ENCODE peak calls at places on chromosomes 11 and 22, in five cellular contexts. F is GM12864, U is MG63, Q is HepG2, Y is MM.1S. A is an unnamed sample.

GRCh38 chr22:17891427-17892167 is 117.3 kb upstream of the BID start:
- DNase-seq in F (no peak), U (no peak), Q (peak), Y (no peak), A (no peak)

GRCh38 chr22:28951969-28952521 is 68.7 kb downstream of the ZNRF3 start:
- DNase-seq in F (no peak), U (peak), Q (peak), Y (no peak), A (no peak)

GRCh38 chr11:61791737-61792309 is 576 bp downstream of the TMEM258 start:
- DNase-seq in F (no peak), U (peak), Q (peak), Y (peak), A (peak)

GRCh38 chr11:58676563-58677135 is 54.2 kb downstream of the CNTF start:
- DNase-seq in F (no peak), U (no peak), Q (no peak), Y (no peak), A (no peak)

GRCh38 chr11:28342704-28343103 is 234.5 kb downstream of the METTL15 start:
- DNase-seq in F (no peak), U (no peak), Q (no peak), Y (no peak), A (peak)

GRCh38 chr11:119699227-119699626 is 29.8 kb downstream of the NECTIN1 start:
- DNase-seq in F (no peak), U (no peak), Q (peak), Y (no peak), A (peak)

GRCh38 chr11:62664405-62665074 is 470 bp downstream of the C11orf98 start:
- DNase-seq in F (no peak), U (peak), Q (peak), Y (peak), A (peak)

GRCh38 chr22:48300877-48301276 is 1526.8 kb downstream of the BRD1 start:
- DNase-seq in F (no peak), U (no peak), Q (no peak), Y (no peak), A (no peak)

GRCh38 chr11:96126917-96127595 is 203.1 kb upstream of the MTMR2 start:
- DNase-seq in F (no peak), U (no peak), Q (no peak), Y (no peak), A (no peak)

GRCh38 chr11:67499808-67500793 is 5.1 kb downstream of the PITPNM1 start:
- DNase-seq in F (no peak), U (no peak), Q (no peak), Y (no peak), A (no peak)

GRCh38 chr11:70747889-70748288 is 349.6 kb downstream of the CTTN start:
- DNase-seq in F (no peak), U (no peak), Q (no peak), Y (no peak), A (no peak)

GRCh38 chr11:59680287-59681154 is 11.7 kb upstream of the PATL1 start:
- DNase-seq in F (peak), U (peak), Q (peak), Y (peak), A (peak)

GRCh38 chr11:107123022-107123421 is 104.7 kb upstream of the GUCY1A2 start:
- DNase-seq in F (no peak), U (no peak), Q (no peak), Y (no peak), A (peak)

GRCh38 chr11:83000381-83000780 is 71.3 kb downstream of the RAB30 start:
- DNase-seq in F (no peak), U (no peak), Q (no peak), Y (no peak), A (no peak)

GRCh38 chr11:2092956-2093412 is 46.2 kb downstream of the IGF2 start:
- DNase-seq in F (no peak), U (peak), Q (no peak), Y (peak), A (peak)

GRCh38 chr11:115488945-115489344 is 15.3 kb downstream of the CADM1 start:
- DNase-seq in F (no peak), U (no peak), Q (peak), Y (no peak), A (no peak)

GRCh38 chr11:57511741-57512430 is 3.6 kb downstream of the SLC43A1 start:
- DNase-seq in F (no peak), U (no peak), Q (no peak), Y (no peak), A (no peak)

GRCh38 chr11:69640260-69640994 is 529 bp upstream of the CCND1 start:
- DNase-seq in F (no peak), U (no peak), Q (no peak), Y (peak), A (peak)

GRCh38 chr22:19887251-19887985 is 32.7 kb upstream of the GNB1L start:
- DNase-seq in F (no peak), U (no peak), Q (no peak), Y (no peak), A (no peak)

GRCh38 chr22:48112687-48113521 is 1350.5 kb downstream of the TBC1D22A start:
- DNase-seq in F (no peak), U (peak), Q (no peak), Y (peak), A (no peak)

GRCh38 chr11:126640186-126640585 is 284.7 kb downstream of the ST3GAL4 start:
- DNase-seq in F (no peak), U (no peak), Q (no peak), Y (no peak), A (no peak)

GRCh38 chr22:35547993-35548761 is 7.5 kb downstream of the RASD2 start:
- DNase-seq in F (no peak), U (no peak), Q (no peak), Y (no peak), A (no peak)

GRCh38 chr11:9660886-9661285 is 3.0 kb upstream of the SWAP70 start:
- DNase-seq in F (no peak), U (no peak), Q (no peak), Y (no peak), A (peak)

GRCh38 chr22:46612341-46612903 is 7.8 kb upstream of the GRAMD4 start:
- DNase-seq in F (no peak), U (no peak), Q (no peak), Y (no peak), A (no peak)

GRCh38 chr11:107665016-107665415 is 46.8 kb downstream of the SLN start:
- DNase-seq in F (no peak), U (peak), Q (no peak), Y (no peak), A (no peak)

GRCh38 chr11:133181066-133181465 is 351.2 kb downstream of the OPCML start:
- DNase-seq in F (no peak), U (no peak), Q (no peak), Y (no peak), A (no peak)

GRCh38 chr11:126007263-126007662 is 55.4 kb downstream of the CDON start:
- DNase-seq in F (no peak), U (peak), Q (peak), Y (no peak), A (peak)

GRCh38 chr11:47861762-47862161 is 13.6 kb upstream of the NUP160 start:
- DNase-seq in F (no peak), U (peak), Q (no peak), Y (no peak), A (peak)

GRCh38 chr22:18909556-18909955 is 3.4 kb downstream of the DGCR6 start:
- DNase-seq in F (no peak), U (no peak), Q (no peak), Y (no peak), A (no peak)

GRCh38 chr11:1869427-1870325 is 16.8 kb downstream of the LSP1 start:
- DNase-seq in F (no peak), U (peak), Q (peak), Y (no peak), A (peak)

GRCh38 chr11:46951864-46952263 is 15.3 kb downstream of the CSTPP1 start:
- DNase-seq in F (no peak), U (no peak), Q (no peak), Y (no peak), A (no peak)

GRCh38 chr22:19176175-19176630 is 2.3 kb downstream of the SLC25A1 start:
- DNase-seq in F (no peak), U (no peak), Q (no peak), Y (no peak), A (no peak)

GRCh38 chr11:93059074-93059957 is 89.9 kb downstream of the MTNR1B start:
- DNase-seq in F (no peak), U (no peak), Q (no peak), Y (no peak), A (peak)

GRCh38 chr22:17112491-17113042 is 8.6 kb downstream of the TMEM121B start:
- DNase-seq in F (no peak), U (no peak), Q (no peak), Y (no peak), A (no peak)

GRCh38 chr22:27138471-27138870 is 481.1 kb downstream of the MIAT start:
- DNase-seq in F (no peak), U (no peak), Q (no peak), Y (no peak), A (no peak)

GRCh38 chr11:9726313-9727022 is 62.6 kb downstream of the SWAP70 start:
- DNase-seq in F (no peak), U (no peak), Q (peak), Y (peak), A (peak)

GRCh38 chr11:76553554-76554476 is 109.0 kb downstream of the EMSY start:
- DNase-seq in F (no peak), U (no peak), Q (no peak), Y (no peak), A (no peak)

GRCh38 chr22:44574057-44574456 is 76.0 kb upstream of the RTL6 start:
- DNase-seq in F (no peak), U (peak), Q (no peak), Y (no peak), A (peak)

DNA sequence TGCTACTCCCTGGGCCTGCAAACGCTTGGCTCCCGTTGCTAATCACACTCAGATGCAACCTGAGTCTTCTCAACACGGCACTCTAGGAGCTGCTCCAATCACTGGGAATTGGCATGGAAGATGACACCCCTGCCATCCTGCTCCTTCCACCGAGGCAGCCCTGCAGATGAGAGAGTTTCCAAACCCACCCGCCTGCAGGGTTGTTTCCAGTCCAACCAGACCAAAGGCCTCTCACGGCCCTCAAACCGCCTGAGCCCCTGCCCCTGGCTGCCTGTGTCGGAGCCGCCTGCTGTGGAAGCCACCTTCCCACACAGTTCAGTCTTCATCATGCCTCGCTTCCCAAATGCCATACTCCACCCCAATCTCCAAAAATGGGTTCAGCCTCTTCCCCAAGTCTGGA is 36.8 kb upstream of the TP53I11 start:
- DNase-seq in F (no peak), U (no peak), Q (no peak), Y (no peak), A (no peak)
- H3K4me3 ChIP-seq in F (no peak), U (no peak), Q (no peak), Y (no peak), A (no peak)

GRCh38 chr11:113260096-113260425 is 54.3 kb upstream of the TTC12 start:
- DNase-seq in F (no peak), U (no peak), Q (no peak), Y (no peak), A (no peak)

GRCh38 chr11:113255096-113255495 is 59.3 kb upstream of the TTC12 start:
- DNase-seq in F (no peak), U (no peak), Q (no peak), Y (no peak), A (peak)

GRCh38 chr11:113255741-113256140 is 58.6 kb upstream of the TTC12 start:
- DNase-seq in F (no peak), U (no peak), Q (no peak), Y (no peak), A (no peak)

GRCh38 chr11:113253406-113253805 is 61.0 kb upstream of the TTC12 start:
- DNase-seq in F (no peak), U (no peak), Q (no peak), Y (no peak), A (no peak)

GRCh38 chr11:113256431-113257227 is 57.8 kb upstream of the TTC12 start:
- DNase-seq in F (no peak), U (no peak), Q (no peak), Y (no peak), A (no peak)
- H3K4me3 ChIP-seq in F (no peak), U (no peak), Q (no peak), Y (no peak), A (no peak)

GRCh38 chr11:111515591-111515990 is 1.0 kb downstream of the HOATZ start:
- DNase-seq in F (no peak), U (no peak), Q (no peak), Y (no peak), A (no peak)
- H3K4me3 ChIP-seq in F (no peak), U (no peak), Q (no peak), Y (no peak), A (no peak)

GRCh38 chr22:40183029-40183581 is 5.4 kb downstream of the TNRC6B start:
- DNase-seq in F (no peak), U (no peak), Q (peak), Y (no peak), A (peak)
- H3K4me3 ChIP-seq in F (no peak), U (peak), Q (no peak), Y (no peak), A (peak)

DNA sequence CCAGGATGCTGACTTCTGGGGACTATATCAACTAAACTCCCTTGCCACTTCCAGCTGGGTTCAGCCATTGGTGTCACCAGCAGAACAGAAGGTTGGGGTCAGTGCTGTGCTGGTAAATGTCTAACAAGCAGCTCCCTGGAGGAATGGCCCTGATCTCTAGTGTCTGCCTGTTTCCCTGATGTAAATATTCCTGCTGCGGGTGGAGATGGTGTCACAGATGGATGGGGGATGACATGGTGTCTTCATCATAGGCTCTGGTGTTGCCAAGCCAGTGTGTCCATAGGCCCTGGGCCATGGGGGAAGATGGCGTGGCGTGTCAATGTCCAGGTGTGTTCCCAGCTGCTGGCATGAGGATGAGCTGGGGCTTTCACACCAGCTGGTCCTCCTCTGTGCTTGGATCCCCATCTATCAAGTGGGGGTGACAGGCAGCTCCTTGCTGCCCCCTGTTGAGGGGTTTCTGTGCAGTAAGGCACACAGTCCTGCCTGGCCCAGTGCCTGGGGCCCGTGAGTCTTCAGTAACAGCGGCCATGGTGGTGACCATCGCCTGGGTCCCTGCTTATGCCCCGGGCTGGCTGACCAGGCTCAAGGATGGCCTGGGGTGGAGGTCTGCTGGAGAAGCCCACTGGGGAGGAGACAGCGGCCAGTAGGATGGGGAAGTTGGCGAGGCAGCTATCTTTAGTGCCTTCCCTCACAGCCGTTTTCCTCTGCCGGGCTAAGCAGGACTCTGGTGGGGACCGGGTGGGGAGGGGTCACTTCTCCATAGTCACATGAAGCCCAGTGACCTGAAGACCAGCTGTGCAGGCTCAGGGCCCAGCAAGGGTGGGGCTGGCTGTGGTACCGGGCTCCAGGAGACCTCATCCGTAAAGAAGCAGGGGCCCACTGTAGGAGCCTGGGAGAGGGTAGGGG is 12.7 kb downstream of the RPL3 start:
- DNase-seq in F (no peak), U (peak), Q (no peak), Y (peak), A (no peak)
- H3K4me3 ChIP-seq in F (no peak), U (no peak), Q (no peak), Y (no peak), A (no peak)

DNA sequence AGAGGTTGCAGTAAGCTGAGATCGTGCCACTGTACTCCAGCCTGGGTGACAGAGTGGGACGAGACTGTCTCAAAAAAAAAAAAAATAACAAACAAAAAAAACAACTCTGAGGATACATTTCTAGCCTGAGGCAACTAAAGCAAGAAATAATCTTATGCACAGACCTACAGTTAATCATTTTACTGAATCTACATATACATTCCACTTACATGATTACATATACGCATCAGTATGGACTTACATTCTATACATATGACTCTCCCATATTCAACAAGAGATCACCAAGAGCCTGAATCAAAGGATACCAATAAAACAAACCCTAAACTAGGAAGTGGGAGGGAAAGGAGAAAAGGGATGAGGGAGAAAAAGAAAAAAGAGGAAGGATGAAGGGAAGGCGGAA is 1.1 kb downstream of the ALG8 start:
- DNase-seq in F (no peak), U (no peak), Q (no peak), Y (no peak), A (peak)
- H3K4me3 ChIP-seq in F (peak), U (peak), Q (peak), Y (peak), A (peak)

GRCh38 chr11:85682330-85683305 is 3.4 kb downstream of the CCDC89 start:
- DNase-seq in F (no peak), U (no peak), Q (no peak), Y (no peak), A (peak)
- H3K4me3 ChIP-seq in F (peak), U (no peak), Q (peak), Y (no peak), A (peak)

GRCh38 chr11:124864892-124865180 is 396 bp upstream of the ROBO3 start:
- DNase-seq in F (no peak), U (no peak), Q (no peak), Y (no peak), A (no peak)

GRCh38 chr11:124864176-124864891 is 898 bp upstream of the ROBO3 start:
- DNase-seq in F (no peak), U (no peak), Q (no peak), Y (no peak), A (no peak)

GRCh38 chr11:124861670-124862069 is 3.6 kb upstream of the ROBO3 start:
- DNase-seq in F (no peak), U (no peak), Q (no peak), Y (no peak), A (no peak)

GRCh38 chr11:124863826-124864165 is 1.4 kb upstream of the ROBO3 start:
- DNase-seq in F (no peak), U (no peak), Q (no peak), Y (no peak), A (no peak)

DNA sequence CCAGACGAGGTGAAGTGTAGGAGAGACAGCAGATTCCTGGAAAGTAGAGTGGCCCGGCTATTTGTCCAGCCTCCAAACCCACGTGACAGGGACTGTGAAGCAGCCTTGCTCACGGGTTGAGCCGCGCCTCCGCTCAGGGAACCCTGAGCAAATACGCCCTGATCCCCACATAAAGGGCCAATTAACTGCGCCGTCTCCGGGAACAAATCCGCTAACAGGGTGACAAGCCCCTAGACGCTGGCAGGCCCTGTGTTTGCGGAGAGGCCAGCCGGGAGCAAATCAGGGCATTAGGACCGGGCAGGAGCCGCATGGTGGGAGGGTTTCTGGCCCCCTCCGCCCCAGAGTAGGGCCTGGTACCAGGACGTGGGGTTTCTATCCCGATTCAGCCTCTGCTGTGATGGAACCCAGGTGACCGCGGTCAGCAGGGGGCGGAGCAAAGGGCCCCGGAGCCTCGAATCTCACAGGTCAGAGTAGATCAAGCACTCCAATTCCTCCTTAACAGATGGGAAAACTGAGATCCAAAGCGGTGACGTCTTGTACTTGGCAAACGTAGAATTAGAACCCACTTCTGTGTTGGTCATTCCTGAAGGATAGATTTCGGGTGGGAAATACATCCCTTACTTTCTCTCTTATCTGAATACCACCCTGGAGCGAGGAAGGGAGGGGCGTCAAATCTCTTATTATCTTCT is 2.0 kb upstream of the ROBO3 start:
- DNase-seq in F (no peak), U (no peak), Q (peak), Y (no peak), A (peak)
- H3K4me3 ChIP-seq in F (no peak), U (no peak), Q (no peak), Y (no peak), A (peak)